ENCODE peak calls at places on chromosome 11, in nine cellular contexts. One of them, this sample, is unnamed.

GRCh38 chr11:10893713-10894112 is 35.9 kb upstream of the ZBED5 start:
- DNase-seq in A549: peak; percentile 90
- DNase-seq in HCT116: no peak
- DNase-seq in SK-N-SH: no peak
- DNase-seq in endothelial cell of umbilical vein: no peak
- DNase-seq in HepG2: peak; percentile 50
- DNase-seq in GM12878: no peak
- DNase-seq in K562: no peak
- DNase-seq in H1: no peak
- DNase-seq in this sample: no peak

GRCh38 chr11:7143908-7144307 is 55.1 kb downstream of the RBMXL2 start:
- DNase-seq in A549: peak; percentile 31
- DNase-seq in HCT116: peak; percentile 8
- DNase-seq in SK-N-SH: no peak
- DNase-seq in endothelial cell of umbilical vein: peak; percentile 22
- DNase-seq in HepG2: no peak
- DNase-seq in GM12878: no peak
- DNase-seq in K562: peak; percentile 8
- DNase-seq in H1: no peak
- DNase-seq in this sample: peak; percentile 16

GRCh38 chr11:134055029-134055428 is 13.8 kb upstream of the JAM3 start:
- DNase-seq in A549: no peak
- DNase-seq in HCT116: no peak
- DNase-seq in SK-N-SH: no peak
- DNase-seq in endothelial cell of umbilical vein: no peak
- DNase-seq in HepG2: no peak
- DNase-seq in GM12878: no peak
- DNase-seq in K562: no peak
- DNase-seq in H1: no peak
- DNase-seq in this sample: no peak

GRCh38 chr11:95699631-95700470 is 89.7 kb downstream of the FAM76B start:
- DNase-seq in A549: no peak
- DNase-seq in HCT116: no peak
- DNase-seq in SK-N-SH: no peak
- DNase-seq in endothelial cell of umbilical vein: no peak
- DNase-seq in HepG2: no peak
- DNase-seq in GM12878: no peak
- DNase-seq in K562: no peak
- DNase-seq in H1: no peak
- DNase-seq in this sample: no peak

GRCh38 chr11:115613986-115614625 is 109.9 kb upstream of the CADM1 start:
- DNase-seq in A549: peak; percentile 42
- DNase-seq in HCT116: no peak
- DNase-seq in SK-N-SH: no peak
- DNase-seq in endothelial cell of umbilical vein: no peak
- DNase-seq in HepG2: peak; percentile 12
- DNase-seq in GM12878: no peak
- DNase-seq in K562: no peak
- DNase-seq in H1: no peak
- DNase-seq in this sample: no peak

GRCh38 chr11:47270331-47271271 is 668 bp downstream of the MADD start:
- DNase-seq in A549: peak; percentile 57
- DNase-seq in HCT116: no peak
- DNase-seq in SK-N-SH: peak; percentile 63
- DNase-seq in endothelial cell of umbilical vein: peak; percentile 26
- DNase-seq in HepG2: peak; percentile 49
- DNase-seq in GM12878: no peak
- DNase-seq in K562: peak; percentile 79
- DNase-seq in H1: no peak
- DNase-seq in this sample: peak; percentile 63

GRCh38 chr11:44113018-44113417 is 17.5 kb downstream of the EXT2 start:
- DNase-seq in A549: no peak
- DNase-seq in HCT116: no peak
- DNase-seq in SK-N-SH: no peak
- DNase-seq in endothelial cell of umbilical vein: no peak
- DNase-seq in HepG2: no peak
- DNase-seq in GM12878: no peak
- DNase-seq in K562: no peak
- DNase-seq in H1: no peak
- DNase-seq in this sample: no peak

GRCh38 chr11:120146413-120147093 is 8.6 kb upstream of the TRIM29 start:
- DNase-seq in A549: no peak
- DNase-seq in HCT116: no peak
- DNase-seq in SK-N-SH: no peak
- DNase-seq in endothelial cell of umbilical vein: no peak
- DNase-seq in HepG2: no peak
- DNase-seq in GM12878: no peak
- DNase-seq in K562: no peak
- DNase-seq in H1: no peak
- DNase-seq in this sample: no peak

GRCh38 chr11:102925988-102926387 is 29.5 kb downstream of the MMP13 start:
- DNase-seq in A549: no peak
- DNase-seq in HCT116: no peak
- DNase-seq in SK-N-SH: no peak
- DNase-seq in endothelial cell of umbilical vein: no peak
- DNase-seq in HepG2: no peak
- DNase-seq in GM12878: no peak
- DNase-seq in K562: no peak
- DNase-seq in H1: no peak
- DNase-seq in this sample: no peak

GRCh38 chr11:43758942-43759341 is 78.4 kb downstream of the HSD17B12 start:
- DNase-seq in A549: no peak
- DNase-seq in HCT116: no peak
- DNase-seq in SK-N-SH: no peak
- DNase-seq in endothelial cell of umbilical vein: no peak
- DNase-seq in HepG2: no peak
- DNase-seq in GM12878: no peak
- DNase-seq in K562: no peak
- DNase-seq in H1: no peak
- DNase-seq in this sample: peak; percentile 35

GRCh38 chr11:72700026-72700610 is 25.9 kb upstream of the PDE2A start:
- DNase-seq in A549: no peak
- DNase-seq in HCT116: no peak
- DNase-seq in SK-N-SH: no peak
- DNase-seq in endothelial cell of umbilical vein: no peak
- DNase-seq in HepG2: no peak
- DNase-seq in GM12878: no peak
- DNase-seq in K562: no peak
- DNase-seq in H1: no peak
- DNase-seq in this sample: no peak

GRCh38 chr11:829116-829945 is 1.6 kb downstream of the CRACR2B start:
- DNase-seq in A549: no peak
- DNase-seq in HCT116: no peak
- DNase-seq in SK-N-SH: no peak
- DNase-seq in endothelial cell of umbilical vein: peak; percentile 92
- DNase-seq in HepG2: no peak
- DNase-seq in GM12878: no peak
- DNase-seq in K562: no peak
- DNase-seq in H1: no peak
- DNase-seq in this sample: no peak

GRCh38 chr11:64896448-64897022 is 18.1 kb upstream of the EHD1 start:
- DNase-seq in A549: no peak
- DNase-seq in HCT116: no peak
- DNase-seq in SK-N-SH: no peak
- DNase-seq in endothelial cell of umbilical vein: no peak
- DNase-seq in HepG2: no peak
- DNase-seq in GM12878: no peak
- DNase-seq in K562: no peak
- DNase-seq in H1: no peak
- DNase-seq in this sample: no peak

GRCh38 chr11:70068345-70068744 is 9.8 kb upstream of the ANO1 start:
- DNase-seq in A549: no peak
- DNase-seq in HCT116: no peak
- DNase-seq in SK-N-SH: peak; percentile 7
- DNase-seq in endothelial cell of umbilical vein: no peak
- DNase-seq in HepG2: no peak
- DNase-seq in GM12878: no peak
- DNase-seq in K562: no peak
- DNase-seq in H1: no peak
- DNase-seq in this sample: no peak

GRCh38 chr11:70066628-70067027 is 11.5 kb upstream of the ANO1 start:
- DNase-seq in A549: no peak
- DNase-seq in HCT116: no peak
- DNase-seq in SK-N-SH: peak; percentile 13
- DNase-seq in endothelial cell of umbilical vein: no peak
- DNase-seq in HepG2: no peak
- DNase-seq in GM12878: no peak
- DNase-seq in K562: no peak
- DNase-seq in H1: no peak
- DNase-seq in this sample: no peak

GRCh38 chr11:70068950-70069349 is 9.2 kb upstream of the ANO1 start:
- DNase-seq in A549: no peak
- DNase-seq in HCT116: no peak
- DNase-seq in SK-N-SH: peak; percentile 14
- DNase-seq in endothelial cell of umbilical vein: no peak
- DNase-seq in HepG2: no peak
- DNase-seq in GM12878: no peak
- DNase-seq in K562: no peak
- DNase-seq in H1: no peak
- DNase-seq in this sample: no peak

GRCh38 chr11:70067036-70067435 is 11.1 kb upstream of the ANO1 start:
- DNase-seq in A549: no peak
- DNase-seq in HCT116: no peak
- DNase-seq in SK-N-SH: peak; percentile 10
- DNase-seq in endothelial cell of umbilical vein: no peak
- DNase-seq in HepG2: no peak
- DNase-seq in GM12878: no peak
- DNase-seq in K562: no peak
- DNase-seq in H1: no peak
- DNase-seq in this sample: no peak

DNA sequence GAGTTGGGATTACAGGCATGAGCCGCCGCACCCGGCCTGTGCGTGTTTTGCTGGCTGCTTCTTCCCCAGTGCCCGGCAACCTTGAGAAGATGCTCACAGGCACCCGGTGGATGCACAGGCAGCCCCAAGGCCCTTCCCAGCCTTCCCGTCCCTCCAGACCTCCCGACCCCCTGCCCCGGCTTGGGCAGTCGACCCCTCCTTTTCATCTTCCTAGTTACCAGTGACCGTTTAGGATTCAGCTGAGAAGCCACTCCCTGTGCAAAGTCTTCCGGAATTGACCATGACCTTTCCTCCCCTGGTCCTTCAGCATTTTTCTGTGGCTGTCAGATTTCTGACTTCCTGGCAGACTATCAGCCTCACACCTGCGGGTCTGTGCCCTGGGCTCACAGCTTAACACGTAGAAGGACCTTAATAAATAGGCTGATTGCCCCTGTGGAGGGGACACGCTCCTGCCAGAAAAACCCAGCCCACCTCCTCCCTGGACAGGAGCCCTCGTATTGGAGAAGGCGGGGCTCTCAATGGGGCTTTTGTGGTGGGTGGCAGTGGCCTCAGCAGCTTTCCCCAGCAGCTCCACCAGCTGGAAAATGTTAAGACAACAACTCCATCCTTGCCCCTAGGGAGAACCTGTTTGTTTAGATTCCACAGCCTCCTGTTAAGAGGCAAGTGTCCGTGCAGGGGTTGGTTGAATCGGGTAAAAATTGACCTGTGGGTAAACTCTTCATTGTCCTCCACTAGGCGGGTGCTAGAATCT is 10.4 kb upstream of the ANO1 start:
- DNase-seq in A549: no peak
- DNase-seq in HCT116: peak; percentile 48
- DNase-seq in SK-N-SH: peak; percentile 30
- DNase-seq in endothelial cell of umbilical vein: no peak
- DNase-seq in HepG2: no peak
- DNase-seq in GM12878: no peak
- DNase-seq in K562: no peak
- DNase-seq in H1: no peak
- DNase-seq in this sample: no peak
- TF ChIP-seq MAX in A549: no peak
- TF ChIP-seq MAX in HCT116: no peak
- TF ChIP-seq MAX in SK-N-SH: no peak
- TF ChIP-seq MAX in endothelial cell of umbilical vein: no peak
- TF ChIP-seq MAX in HepG2: no peak
- TF ChIP-seq MAX in GM12878: no peak
- TF ChIP-seq MAX in K562: no peak
- TF ChIP-seq MAX in H1: no peak
- TF ChIP-seq MAX in this sample: no peak

GRCh38 chr11:61754534-61755482 is 2.4 kb downstream of the MYRF start:
- DNase-seq in A549: no peak
- DNase-seq in HCT116: no peak
- DNase-seq in SK-N-SH: no peak
- DNase-seq in endothelial cell of umbilical vein: no peak
- DNase-seq in HepG2: no peak
- DNase-seq in GM12878: no peak
- DNase-seq in K562: peak; percentile 89
- DNase-seq in H1: no peak
- DNase-seq in this sample: no peak
- H3K4me3 ChIP-seq in A549: peak overlapping the region; percentile 19
- H3K4me3 ChIP-seq in HCT116: no peak overlapping the region
- H3K4me3 ChIP-seq in SK-N-SH: no peak overlapping the region
- H3K4me3 ChIP-seq in endothelial cell of umbilical vein: no peak overlapping the region
- H3K4me3 ChIP-seq in HepG2: peak overlapping the region; percentile 87
- H3K4me3 ChIP-seq in GM12878: no peak overlapping the region
- H3K4me3 ChIP-seq in K562: peak overlapping the region; percentile 56
- H3K4me3 ChIP-seq in H1: no peak overlapping the region
- H3K4me3 ChIP-seq in this sample: no peak overlapping the region

GRCh38 chr11:80028998-80029397 is 588.2 kb upstream of the TENM4 start:
- DNase-seq in A549: no peak
- DNase-seq in HCT116: no peak
- DNase-seq in SK-N-SH: no peak
- DNase-seq in endothelial cell of umbilical vein: no peak
- DNase-seq in HepG2: no peak
- DNase-seq in GM12878: no peak
- DNase-seq in K562: no peak
- DNase-seq in H1: no peak
- DNase-seq in this sample: no peak

GRCh38 chr11:80031014-80031565 is 590.3 kb upstream of the TENM4 start:
- DNase-seq in A549: no peak
- DNase-seq in HCT116: no peak
- DNase-seq in SK-N-SH: no peak
- DNase-seq in endothelial cell of umbilical vein: no peak
- DNase-seq in HepG2: no peak
- DNase-seq in GM12878: no peak
- DNase-seq in K562: no peak
- DNase-seq in H1: no peak
- DNase-seq in this sample: no peak

GRCh38 chr11:80034801-80035200 is 594.0 kb upstream of the TENM4 start:
- DNase-seq in A549: no peak
- DNase-seq in HCT116: no peak
- DNase-seq in SK-N-SH: no peak
- DNase-seq in endothelial cell of umbilical vein: no peak
- DNase-seq in HepG2: no peak
- DNase-seq in GM12878: no peak
- DNase-seq in K562: no peak
- DNase-seq in H1: no peak
- DNase-seq in this sample: no peak
- TF ChIP-seq MAX in A549: no peak
- TF ChIP-seq MAX in HCT116: no peak
- TF ChIP-seq MAX in SK-N-SH: no peak
- TF ChIP-seq MAX in endothelial cell of umbilical vein: no peak
- TF ChIP-seq MAX in HepG2: no peak
- TF ChIP-seq MAX in GM12878: no peak
- TF ChIP-seq MAX in K562: no peak
- TF ChIP-seq MAX in H1: no peak
- TF ChIP-seq MAX in this sample: no peak

DNA sequence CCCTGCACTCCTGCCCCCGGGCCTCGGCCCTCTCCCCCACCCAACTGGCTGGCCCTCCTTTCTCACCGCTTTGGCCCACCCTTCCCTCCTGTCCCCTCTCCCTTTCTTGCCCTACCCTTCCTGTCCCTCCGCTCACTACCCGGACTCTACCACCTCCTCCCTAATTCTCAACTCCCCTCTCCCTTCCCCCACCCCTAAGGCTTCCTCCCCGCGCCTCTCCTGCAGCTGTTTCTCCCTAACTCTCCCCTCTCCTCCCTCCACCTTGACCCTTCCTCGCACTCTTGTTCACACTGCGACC is 416 bp downstream of the SLC15A3 start:
- DNase-seq in A549: no peak
- DNase-seq in HCT116: no peak
- DNase-seq in SK-N-SH: no peak
- DNase-seq in endothelial cell of umbilical vein: no peak
- DNase-seq in HepG2: no peak
- DNase-seq in GM12878: no peak
- DNase-seq in K562: no peak
- DNase-seq in H1: no peak
- DNase-seq in this sample: no peak
- H3K4me3 ChIP-seq in A549: no peak overlapping the region
- H3K4me3 ChIP-seq in HCT116: no peak overlapping the region
- H3K4me3 ChIP-seq in SK-N-SH: no peak overlapping the region
- H3K4me3 ChIP-seq in endothelial cell of umbilical vein: peak overlapping the region; percentile 56
- H3K4me3 ChIP-seq in HepG2: peak overlapping the region; percentile 57
- H3K4me3 ChIP-seq in GM12878: peak overlapping the region; percentile 82
- H3K4me3 ChIP-seq in K562: no peak overlapping the region
- H3K4me3 ChIP-seq in H1: peak overlapping the region; percentile 66
- H3K4me3 ChIP-seq in this sample: no peak overlapping the region

This sample was measured in NB4.